ENCODE peak calls at places on chromosomes 5 and 9, in nine cellular contexts. K is cardiac fibroblast, H is dorsolateral prefrontal cortex, A is hepatocyte, G is tibial nerve, W is colonic mucosa, I is fibroblast of the aortic adventitia, X is upper lobe of left lung, T is gastrocnemius medialis. B is an unnamed sample.
A peak's percentile ranks its signal among the peaks of the same experiment; 100 is the strongest.

GRCh38 chr5:36045895-36046294 is 20.8 kb downstream of the UGT3A2 start:
- DNase-seq in K (no peak), H (no peak), A (no peak), G (no peak), W (no peak), I (no peak), X (no peak), T (no peak), B (peak; percentile 30)

GRCh38 chr9:75950983-75951382 is 60.5 kb downstream of the PCSK5 start:
- DNase-seq in K (peak; percentile 21), H (no peak), A (peak; percentile 72), G (no peak), W (peak; percentile 61), I (peak; percentile 61), X (no peak), T (no peak), B (no peak)

GRCh38 chr9:22214021-22214420 is 204.9 kb upstream of the CDKN2B start:
- DNase-seq in K (peak; percentile 40), H (no peak), A (no peak), G (no peak), W (no peak), I (no peak), X (no peak), T (no peak), B (no peak)

GRCh38 chr5:159712672-159713071 is 203.6 kb upstream of the ADRA1B start:
- DNase-seq in K (no peak), H (no peak), A (no peak), G (no peak), W (no peak), I (no peak), X (no peak), T (no peak), B (no peak)

GRCh38 chr9:121649476-121650219 is 1.8 kb upstream of the DAB2IP start:
- DNase-seq in K (no peak), H (no peak), A (no peak), G (no peak), W (no peak), I (no peak), X (no peak), T (no peak), B (no peak)

GRCh38 chr5:146765089-146765832 is 113.3 kb downstream of the PPP2R2B start:
- DNase-seq in K (no peak), H (no peak), A (no peak), G (no peak), W (no peak), I (no peak), X (no peak), T (no peak), B (no peak)

GRCh38 chr9:120692901-120693573 is 21.2 kb downstream of the MEGF9 start:
- DNase-seq in K (peak; percentile 62), H (no peak), A (no peak), G (no peak), W (no peak), I (peak; percentile 74), X (no peak), T (no peak), B (no peak)

GRCh38 chr5:126855266-126855665 is 78.3 kb downstream of the LMNB1 start:
- DNase-seq in K (no peak), H (no peak), A (no peak), G (no peak), W (no peak), I (no peak), X (no peak), T (no peak), B (no peak)

GRCh38 chr5:36459191-36460135 is 146.9 kb upstream of the SLC1A3 start:
- DNase-seq in K (no peak), H (no peak), A (no peak), G (no peak), W (no peak), I (no peak), X (no peak), T (no peak), B (no peak)

GRCh38 chr5:108989761-108990392 is 242.2 kb downstream of the FER start:
- DNase-seq in K (peak; percentile 40), H (no peak), A (no peak), G (no peak), W (no peak), I (peak; percentile 18), X (no peak), T (no peak), B (no peak)

GRCh38 chr5:159682623-159683022 is 233.7 kb upstream of the ADRA1B start:
- DNase-seq in K (peak; percentile 33), H (no peak), A (no peak), G (no peak), W (no peak), I (peak; percentile 18), X (no peak), T (no peak), B (no peak)

GRCh38 chr9:38656896-38657295 is 36.5 kb upstream of the ANKRD18A start:
- DNase-seq in K (no peak), H (no peak), A (no peak), G (no peak), W (no peak), I (no peak), X (no peak), T (no peak), B (no peak)

GRCh38 chr9:133862585-133863041 is 124.5 kb upstream of the SARDH start:
- DNase-seq in K (no peak), H (no peak), A (no peak), G (peak; percentile 31), W (no peak), I (no peak), X (no peak), T (peak; percentile 40), B (no peak)

GRCh38 chr5:766666-767431 is 17.7 kb downstream of the ZDHHC11B start:
- DNase-seq in K (no peak), H (no peak), A (no peak), G (no peak), W (no peak), I (no peak), X (peak; percentile 68), T (no peak), B (no peak)

GRCh38 chr5:80925940-80926339 is 34.2 kb upstream of the RASGRF2 start:
- DNase-seq in K (no peak), H (no peak), A (no peak), G (no peak), W (no peak), I (no peak), X (no peak), T (no peak), B (no peak)

GRCh38 chr9:137540536-137540935 is 9.7 kb downstream of the PNPLA7 start:
- DNase-seq in K (no peak), H (no peak), A (no peak), G (no peak), W (no peak), I (no peak), X (no peak), T (no peak), B (no peak)

GRCh38 chr5:51395245-51395644 is 12.0 kb downstream of the ISL1 start:
- DNase-seq in K (no peak), H (no peak), A (no peak), G (no peak), W (no peak), I (no peak), X (no peak), T (no peak), B (no peak)

GRCh38 chr5:137190441-137190840 is 308.7 kb downstream of the SPOCK1 start:
- DNase-seq in K (peak; percentile 52), H (no peak), A (no peak), G (no peak), W (no peak), I (peak; percentile 68), X (no peak), T (no peak), B (no peak)

GRCh38 chr9:124066783-124067563 is 55.4 kb downstream of the LHX2 start:
- DNase-seq in K (no peak), H (no peak), A (no peak), G (no peak), W (no peak), I (no peak), X (no peak), T (no peak), B (no peak)

GRCh38 chr9:134304712-134305111 is 21.5 kb upstream of the RXRA start:
- DNase-seq in K (no peak), H (no peak), A (no peak), G (no peak), W (no peak), I (no peak), X (no peak), T (no peak), B (no peak)

GRCh38 chr9:100428871-100429654 is 2.1 kb downstream of the MSANTD3 start:
- DNase-seq in K (peak; percentile 100), H (peak; percentile 21), A (peak; percentile 84), G (no peak), W (no peak), I (peak; percentile 100), X (no peak), T (no peak), B (no peak)
- H3K4me3 ChIP-seq in K (peak overlapping the region; percentile 6), H (peak overlapping the region; percentile 84), A (no peak overlapping the region), G (no peak overlapping the region), W (no peak overlapping the region), I (peak overlapping the region; percentile 79), X (no peak overlapping the region), T (no peak overlapping the region), B (no peak overlapping the region)

DNA sequence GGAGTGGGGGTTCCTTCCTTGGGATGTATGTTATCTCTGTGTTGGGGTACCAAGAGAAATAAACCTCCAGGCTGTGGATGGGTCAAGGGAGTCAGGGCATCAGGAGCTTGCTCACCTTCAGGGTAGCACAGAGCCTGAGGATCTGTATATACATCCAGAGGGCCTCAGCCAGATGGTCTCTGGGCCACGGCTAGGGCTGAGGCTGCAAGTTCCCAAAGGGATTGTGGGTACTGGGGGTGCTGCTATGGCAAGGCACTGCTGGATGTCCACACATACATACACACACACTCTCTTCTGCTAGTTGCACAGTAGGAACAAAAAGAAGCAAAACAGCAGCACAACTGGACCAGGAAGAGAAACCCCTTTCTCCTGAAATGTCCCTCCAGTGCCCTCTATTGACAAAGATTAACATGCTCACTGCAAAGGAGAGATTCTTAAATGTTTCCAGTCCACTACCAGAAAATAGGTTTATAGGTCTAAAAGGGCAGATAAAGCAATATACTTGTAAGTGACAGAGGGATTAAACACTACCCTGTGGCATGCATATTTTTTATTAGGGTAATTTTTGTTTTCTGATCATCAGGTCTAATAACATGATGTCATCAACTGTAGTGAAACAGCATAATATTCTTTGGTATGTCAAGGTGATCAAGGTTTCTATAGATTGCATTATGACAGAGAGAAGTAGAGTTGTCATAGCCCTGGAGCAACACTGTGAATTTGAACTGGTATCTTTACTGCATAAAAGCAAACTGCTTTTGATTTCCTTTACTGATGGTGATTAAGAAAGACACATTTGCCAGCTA is 56.3 kb upstream of the KCNN2 start:
- DNase-seq in K (peak; percentile 37), H (no peak), A (peak; percentile 53), G (no peak), W (no peak), I (peak; percentile 5), X (no peak), T (no peak), B (peak; percentile 23)
- TF ChIP-seq CTCF in K (peak; percentile 49), H (no peak), A (peak; percentile 67), G (no peak), W (no peak), I (peak; percentile 12), X (no peak), T (no peak), B (peak; percentile 73)

GRCh38 chr9:131500939-131501541 is 1.7 kb upstream of the POMT1 start:
- DNase-seq in K (peak; percentile 49), H (no peak), A (peak; percentile 23), G (no peak), W (no peak), I (peak; percentile 22), X (no peak), T (no peak), B (no peak)
- H3K4me3 ChIP-seq in K (no peak overlapping the region), H (no peak overlapping the region), A (no peak overlapping the region), G (no peak overlapping the region), W (no peak overlapping the region), I (no peak overlapping the region), X (no peak overlapping the region), T (no peak overlapping the region), B (no peak overlapping the region)

GRCh38 chr9:130631331-130632080 is 32.9 kb upstream of the PRDM12 start:
- DNase-seq in K (no peak), H (no peak), A (no peak), G (no peak), W (no peak), I (no peak), X (no peak), T (no peak), B (no peak)
- TF ChIP-seq CTCF in K (no peak), H (no peak), A (no peak), G (no peak), W (no peak), I (no peak), X (no peak), T (no peak), B (no peak)

B was measured in LNCaP clone FGC.